ENCODE peak calls at places on chromosomes 5 and 9, in four cellular contexts. E, B, O and R are unnamed samples.

GRCh38 chr9:130443840-130444492 is 795 bp upstream of the ASS1 start:
- DNase-seq in B (no peak), E (no peak), O (peak; percentile 18), R (peak; percentile 30)

GRCh38 chr9:116208417-116209232 is 55.0 kb downstream of the PAPPA start:
- DNase-seq in E (no peak), O (no peak), B (no peak), R (no peak)

GRCh38 chr5:176180339-176180738 is 57.9 kb upstream of the SIMC1 start:
- DNase-seq in E (no peak), O (no peak), B (no peak), R (no peak)

GRCh38 chr9:23322392-23322791 is 503.6 kb downstream of the ELAVL2 start:
- DNase-seq in O (no peak), B (no peak), E (no peak), R (no peak)

GRCh38 chr5:122741681-122742080 is 33.2 kb upstream of the SNX2 start:
- DNase-seq in E (no peak), B (no peak), O (no peak), R (no peak)

GRCh38 chr9:97958812-97959511 is 21.0 kb upstream of the HEMGN start:
- DNase-seq in B (no peak), E (no peak), O (no peak), R (no peak)

GRCh38 chr5:108858959-108859358 is 111.3 kb downstream of the FER start:
- DNase-seq in E (no peak), B (no peak), O (no peak), R (no peak)

GRCh38 chr9:2493106-2493505 is 128.5 kb upstream of the VLDLR start:
- DNase-seq in O (peak; percentile 10), B (no peak), E (no peak), R (peak; percentile 28)

GRCh38 chr5:151569132-151570046 is 21.7 kb downstream of the FAT2 start:
- DNase-seq in O (no peak), E (no peak), B (no peak), R (no peak)

GRCh38 chr9:91423785-91424402 is at the start of gene NFIL3:
- DNase-seq in E (peak; percentile 94), B (peak; percentile 60), O (peak; percentile 87), R (peak; percentile 84)

GRCh38 chr5:75203604-75204003 is 33.1 kb downstream of the ANKRD31 start:
- DNase-seq in E (no peak), B (no peak), O (no peak), R (no peak)

GRCh38 chr5:143161893-143162520 is 241.5 kb downstream of the NR3C1 start:
- DNase-seq in B (no peak), E (no peak), O (peak; percentile 43), R (peak; percentile 77)

GRCh38 chr9:18596920-18597319 is 123.0 kb downstream of the ADAMTSL1 start:
- DNase-seq in O (no peak), B (no peak), E (no peak), R (no peak)

GRCh38 chr5:81787843-81788242 is 36.9 kb upstream of the SSBP2 start:
- DNase-seq in B (no peak), E (no peak), O (peak; percentile 89), R (peak; percentile 63)

GRCh38 chr9:128707446-128707845 is 5.1 kb downstream of the PKN3 start:
- DNase-seq in E (no peak), B (no peak), O (no peak), R (no peak)

GRCh38 chr9:82532504-82532903 is 530.4 kb downstream of the RASEF start:
- DNase-seq in E (no peak), B (no peak), O (no peak), R (no peak)

GRCh38 chr5:31273631-31274378 is 80.3 kb downstream of the CDH6 start:
- DNase-seq in O (no peak), B (no peak), E (no peak), R (no peak)

GRCh38 chr9:100190339-100190738 is 91.3 kb downstream of the INVS start:
- DNase-seq in O (no peak), E (no peak), B (no peak), R (no peak)

GRCh38 chr5:9015937-9016270 is 530.0 kb downstream of the SEMA5A start:
- DNase-seq in E (no peak), B (no peak), O (no peak), R (no peak)

GRCh38 chr9:68740561-68740960 is 35.5 kb downstream of the PIP5K1B start:
- DNase-seq in O (peak; percentile 16), B (no peak), E (no peak), R (no peak)

GRCh38 chr5:6718161-6718681 is 5.0 kb downstream of the TENT4A start:
- DNase-seq in B (no peak), O (no peak), E (peak; percentile 40), R (no peak)
- H3K4me1 ChIP-seq in B (peaks cover 72% of the 10 kb centered on the region), O (peaks cover 72% of the 10 kb centered on the region), E (peaks cover 70% of the 10 kb centered on the region), R (peaks cover 85% of the 10 kb centered on the region)

DNA sequence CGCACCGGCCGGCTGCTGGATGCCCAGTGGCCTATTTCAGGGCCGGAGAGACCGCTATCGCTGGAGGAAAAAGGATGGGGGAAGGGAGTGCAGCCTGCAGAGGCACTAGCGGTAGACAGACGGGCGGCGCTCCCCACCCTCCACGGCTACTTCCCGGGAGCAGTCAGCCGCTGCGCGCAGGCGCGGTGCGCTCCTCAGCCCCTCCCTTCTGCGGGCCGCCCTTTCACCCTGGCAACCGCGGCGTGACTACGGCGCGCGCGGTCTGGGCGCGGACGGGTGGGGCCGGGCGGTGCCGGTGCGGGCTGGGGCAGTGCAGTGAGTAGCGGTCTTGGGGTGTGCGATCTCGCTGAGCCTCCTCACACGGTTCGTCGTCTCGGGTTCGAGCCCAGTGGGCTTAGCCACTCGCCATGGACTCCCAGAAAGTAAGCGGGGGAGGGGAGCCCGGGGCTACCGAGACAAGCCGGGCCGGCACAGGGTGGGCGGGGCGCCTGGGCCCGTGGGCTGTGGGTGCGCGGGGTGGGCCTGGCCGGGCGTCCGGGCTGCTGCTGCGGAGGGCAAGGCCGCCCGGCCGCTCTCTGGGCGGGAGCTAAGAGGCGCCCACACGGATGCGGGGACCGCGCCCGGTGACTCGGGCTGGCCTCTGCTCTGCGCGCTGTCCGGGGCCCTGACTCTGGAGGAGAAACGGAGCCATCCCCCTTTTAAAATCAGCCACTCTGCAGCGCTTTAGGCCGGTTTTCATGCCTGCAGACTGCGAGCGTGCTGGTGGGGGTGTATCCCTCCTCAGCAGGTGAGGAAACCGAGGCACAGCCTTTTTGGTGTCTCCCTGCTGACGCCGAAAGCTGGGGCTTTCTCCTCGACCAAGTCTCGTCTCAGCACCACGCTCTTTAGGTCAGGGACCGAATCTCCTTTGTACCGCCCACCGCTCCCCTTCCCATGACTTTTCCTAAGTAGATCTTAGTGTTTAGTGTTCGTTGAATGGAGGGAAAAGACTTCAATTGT is at the start of gene FSD1L:
- DNase-seq in E (peak; percentile 97), B (peak; percentile 76), O (peak; percentile 94), R (peak; percentile 88)
- TF ChIP-seq CTCF in E (peak; percentile 34), B (no peak), O (peak; percentile 44), R (no peak)

GRCh38 chr9:121559183-121559582 is 59.5 kb upstream of the GGTA1 start:
- DNase-seq in O (no peak), B (no peak), E (no peak), R (no peak)
- H3K4me1 ChIP-seq in O (peaks cover 24% of the 10 kb centered on the region), B (peaks cover 7% of the 10 kb centered on the region), E (peaks cover 25% of the 10 kb centered on the region), R (peaks cover 46% of the 10 kb centered on the region)

DNA sequence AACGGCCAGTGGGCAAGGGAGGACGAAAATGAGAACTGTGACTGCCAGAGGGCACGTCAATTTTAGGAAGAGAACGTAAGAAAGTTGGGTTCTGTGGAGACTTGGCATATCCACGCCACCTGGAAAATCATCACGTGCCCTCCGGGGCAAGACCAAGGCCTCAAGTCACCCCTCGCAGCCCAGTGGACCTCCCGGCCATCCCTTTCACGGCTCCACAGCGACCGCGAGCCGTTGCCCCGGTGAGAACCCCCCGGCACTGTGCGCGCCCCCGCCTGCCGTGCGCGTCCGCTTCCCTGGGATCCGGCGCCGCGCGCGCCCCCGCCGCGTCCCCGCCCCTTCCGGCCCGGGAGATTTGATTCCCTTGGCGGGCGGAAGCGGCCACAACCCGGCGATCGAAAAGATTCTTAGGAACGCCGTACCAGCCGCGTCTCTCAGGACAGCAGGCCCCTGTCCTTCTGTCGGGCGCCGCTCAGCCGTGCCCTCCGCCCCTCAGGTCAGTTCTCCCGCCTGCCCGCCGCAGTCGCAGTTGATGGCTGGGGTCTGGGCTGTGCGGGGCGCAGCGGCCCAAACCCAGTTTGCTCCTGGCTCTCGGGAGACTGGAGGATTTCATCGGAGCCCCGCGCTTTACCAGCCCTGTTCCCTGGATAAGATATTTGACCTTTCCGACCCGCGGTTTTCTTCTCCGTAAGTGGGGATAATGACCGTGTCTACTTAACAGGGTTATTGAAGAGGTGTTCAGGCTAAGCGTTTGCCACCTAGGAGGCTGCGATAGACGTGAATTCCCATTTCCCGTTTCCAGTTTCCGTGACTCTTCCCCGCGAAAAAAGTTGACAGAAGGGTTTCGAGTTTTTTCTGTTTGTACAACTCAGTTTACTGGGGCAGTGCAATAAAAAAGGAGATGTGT is at the start of gene MELK:
- DNase-seq in O (peak; percentile 72), E (peak; percentile 91), B (peak; percentile 84), R (peak; percentile 24)
- TF ChIP-seq CTCF in O (no peak), E (no peak), B (no peak), R (no peak)

GRCh38 chr9:122923947-122924346 is 7.4 kb downstream of the ZBTB26 start:
- DNase-seq in B (no peak), E (no peak), O (no peak), R (no peak)

GRCh38 chr9:122922713-122923112 is 8.6 kb downstream of the ZBTB26 start:
- DNase-seq in O (no peak), B (no peak), E (no peak), R (no peak)
- H3K4me1 ChIP-seq in O (no peaks in the 10 kb centered on the region), B (no peaks in the 10 kb centered on the region), E (no peaks in the 10 kb centered on the region), R (no peaks in the 10 kb centered on the region)

GRCh38 chr9:136241540-136241939 is 4.1 kb downstream of the QSOX2 start:
- DNase-seq in O (no peak), B (no peak), E (no peak), R (no peak)
- TF ChIP-seq CTCF in O (no peak), B (no peak), E (no peak), R (no peak)

GRCh38 chr9:106886111-106887046 is 23.4 kb downstream of the ZNF462 start:
- DNase-seq in O (no peak), E (no peak), B (no peak), R (no peak)
- H3K4me1 ChIP-seq in O (peaks cover 3% of the 10 kb centered on the region), E (peaks cover 34% of the 10 kb centered on the region), B (no peaks in the 10 kb centered on the region), R (peaks cover 45% of the 10 kb centered on the region)